ENCODE peak calls at places on chromosomes 2 and 18, in four cellular contexts. H, A, Y and K are unnamed samples.

GRCh38 chr2:95674186-95674585 is 82.4 kb downstream of the TRIM43 start:
- DNase-seq in H (no peak), A (no peak), Y (no peak), K (no peak)

GRCh38 chr2:171991027-171991426 is 8.7 kb upstream of the METAP1D start:
- DNase-seq in H (no peak), A (no peak), Y (no peak), K (no peak)

GRCh38 chr2:28578768-28579167 is 82.9 kb downstream of the PLB1 start:
- DNase-seq in H (no peak), A (no peak), Y (no peak), K (no peak)

GRCh38 chr2:86055314-86055713 is 50.4 kb downstream of the POLR1A start:
- DNase-seq in H (no peak), A (no peak), Y (no peak), K (no peak)

GRCh38 chr2:172307800-172308199 is 119.6 kb upstream of the ITGA6 start:
- DNase-seq in H (peak), A (peak), Y (no peak), K (no peak)

GRCh38 chr2:238655131-238655860 is 192.6 kb upstream of the TWIST2 start:
- DNase-seq in H (no peak), A (no peak), Y (no peak), K (no peak)

GRCh38 chr18:40493316-40493715 is 1461.7 kb upstream of the PIK3C3 start:
- DNase-seq in H (no peak), A (no peak), Y (no peak), K (no peak)

GRCh38 chr2:34549710-34550345 is 950.7 kb upstream of the FAM98A start:
- DNase-seq in H (peak), A (no peak), Y (no peak), K (no peak)

GRCh38 chr2:140529706-140530105 is 1601.1 kb downstream of the LRP1B start:
- DNase-seq in H (peak), A (no peak), Y (no peak), K (no peak)

GRCh38 chr2:191582355-191582754 is 95.6 kb upstream of the NABP1 start:
- DNase-seq in H (peak), A (peak), Y (no peak), K (no peak)

GRCh38 chr2:219714681-219715080 is 87.3 kb downstream of the SLC4A3 start:
- DNase-seq in H (no peak), A (no peak), Y (no peak), K (no peak)

GRCh38 chr2:90209009-90209408 is 1517.5 kb downstream of the RPIA start:
- DNase-seq in H (no peak), A (no peak), Y (no peak), K (no peak)

GRCh38 chr2:215460682-215461081 is 24.8 kb upstream of the FN1 start:
- DNase-seq in H (peak), A (no peak), Y (no peak), K (no peak)

GRCh38 chr2:236618370-236618769 is 48.7 kb downstream of the ACKR3 start:
- DNase-seq in H (no peak), A (peak), Y (no peak), K (peak)

GRCh38 chr2:158600155-158600802 is 143.5 kb downstream of the PKP4 start:
- DNase-seq in H (peak), A (peak), Y (no peak), K (no peak)

GRCh38 chr2:64426191-64426952 is 27.6 kb upstream of the LGALSL start:
- DNase-seq in H (peak), A (peak), Y (no peak), K (no peak)

GRCh38 chr2:166700079-166700478 is 188.2 kb upstream of the XIRP2 start:
- DNase-seq in H (no peak), A (peak), Y (no peak), K (no peak)

GRCh38 chr2:109187711-109188484 is 58.9 kb downstream of the SH3RF3 start:
- DNase-seq in H (no peak), A (no peak), Y (no peak), K (no peak)

GRCh38 chr18:68965817-68966216 is 167.9 kb downstream of the CCDC102B start:
- DNase-seq in H (no peak), A (no peak), Y (no peak), K (no peak)

GRCh38 chr2:12717191-12717987 is 653 bp downstream of the TRIB2 start:
- DNase-seq in H (peak), A (no peak), Y (no peak), K (peak)

GRCh38 chr2:169768262-169768995 is 30.2 kb upstream of the SSB start:
- DNase-seq in H (no peak), A (no peak), Y (peak), K (peak)

GRCh38 chr2:113218283-113219091 is 44.7 kb downstream of the PSD4 start:
- DNase-seq in H (no peak), A (peak), Y (no peak), K (no peak)

GRCh38 chr2:67625178-67625577 is 228.0 kb downstream of the ETAA1 start:
- DNase-seq in H (no peak), A (no peak), Y (no peak), K (no peak)

GRCh38 chr2:182912518-182912915 is 46.1 kb upstream of the FRZB start:
- DNase-seq in H (no peak), A (no peak), Y (no peak), K (no peak)

GRCh38 chr2:112831956-112832567 is 4.5 kb downstream of the IL1B start:
- DNase-seq in H (no peak), A (no peak), Y (no peak), K (no peak)

GRCh38 chr18:3083776-3084175 is 70.8 kb upstream of the LPIN2 start:
- DNase-seq in H (no peak), A (no peak), Y (no peak), K (no peak)

GRCh38 chr2:101805146-101806088 is 107.9 kb downstream of the MAP4K4 start:
- DNase-seq in H (peak), A (no peak), Y (no peak), K (no peak)

GRCh38 chr2:143175435-143175834 is 46.2 kb downstream of the ARHGAP15 start:
- DNase-seq in H (no peak), A (no peak), Y (no peak), K (no peak)

GRCh38 chr2:55771612-55772011 is 78.0 kb upstream of the PNPT1 start:
- DNase-seq in H (peak), A (peak), Y (no peak), K (peak)

GRCh38 chr2:198062826-198063225 is 258.4 kb downstream of the PLCL1 start:
- DNase-seq in H (no peak), A (no peak), Y (no peak), K (no peak)

GRCh38 chr2:187994464-187995331 is 297.0 kb upstream of the GULP1 start:
- DNase-seq in H (peak), A (no peak), Y (no peak), K (no peak)

GRCh38 chr2:68911246-68911645 is 40.0 kb upstream of the BMP10 start:
- DNase-seq in H (no peak), A (no peak), Y (no peak), K (no peak)

GRCh38 chr18:8391068-8391467 is 218.2 kb upstream of the RAB12 start:
- DNase-seq in H (no peak), A (no peak), Y (no peak), K (no peak)

GRCh38 chr18:59833785-59834184 is 66.0 kb upstream of the PMAIP1 start:
- DNase-seq in H (no peak), A (no peak), Y (no peak), K (peak)

GRCh38 chr2:102657770-102658169 is 38.4 kb downstream of the SLC9A2 start:
- DNase-seq in H (peak), A (no peak), Y (no peak), K (peak)